ENCODE peak calls at places on chromosomes 2 and 18, in seven cellular contexts. L is HT1080, E is AG09309, C is lower lobe of right lung, P is NCI-H1092, X is T-helper 9 cell, J is fibroblast of the aortic adventitia. F is an unnamed sample.
A peak's percentile ranks its signal among the peaks of the same experiment; 100 is the strongest.

GRCh38 chr2:10079931-10080535 is at the start of gene CYS1:
- DNase-seq in E (no peak), L (no peak), J (no peak), P (no peak), C (no peak), X (no peak), F (no peak)

GRCh38 chr2:233062447-233062842 is 2.3 kb downstream of the INPP5D start:
- DNase-seq in E (no peak), C (no peak), L (no peak), X (no peak), P (no peak), J (no peak), F (no peak)

GRCh38 chr2:36459725-36460137 is 104.2 kb downstream of the CRIM1 start:
- DNase-seq in C (no peak), J (peak; percentile 59), X (no peak), L (peak; percentile 72), P (peak; percentile 0), E (no peak), F (peak; percentile 29)

GRCh38 chr2:28448738-28449100 is 47.1 kb upstream of the PLB1 start:
- DNase-seq in E (no peak), C (no peak), J (no peak), X (no peak), L (no peak), P (no peak), F (no peak)

GRCh38 chr2:170206246-170206645 is 28.3 kb downstream of the MYO3B start:
- DNase-seq in X (no peak), J (no peak), L (no peak), E (no peak), P (no peak), C (no peak), F (no peak)

GRCh38 chr18:33372442-33372841 is 68.1 kb downstream of the CCDC178 start:
- DNase-seq in C (no peak), E (no peak), L (peak; percentile 3), P (no peak), J (no peak), X (no peak), F (no peak)

GRCh38 chr2:29865512-29865911 is 55.9 kb downstream of the ALK start:
- DNase-seq in J (no peak), X (no peak), P (no peak), E (no peak), C (no peak), L (no peak), F (no peak)

GRCh38 chr18:48798334-48799197 is 152.2 kb downstream of the SMAD7 start:
- DNase-seq in L (no peak), J (no peak), E (no peak), P (no peak), C (peak; percentile 20), X (no peak), F (no peak)

GRCh38 chr2:84970956-84971798 is at the start of gene KCMF1:
- DNase-seq in J (peak; percentile 50), L (peak; percentile 42), P (peak; percentile 20), C (peak; percentile 83), X (peak; percentile 62), E (no peak), F (peak; percentile 78)

GRCh38 chr2:239263937-239264837 is 136.6 kb downstream of the HDAC4 start:
- DNase-seq in P (no peak), C (no peak), E (no peak), L (no peak), J (peak; percentile 74), X (no peak), F (no peak)

GRCh38 chr18:62637807-62638687 is 77.3 kb upstream of the PHLPP1 start:
- DNase-seq in E (no peak), X (peak; percentile 17), J (no peak), P (no peak), C (no peak), L (peak; percentile 24), F (no peak)

GRCh38 chr2:47177042-47177565 is 22.0 kb upstream of the STPG4 start:
- DNase-seq in J (no peak), P (no peak), L (no peak), X (no peak), E (no peak), C (no peak), F (no peak)

GRCh38 chr2:44945676-44946427 is 4.3 kb downstream of the SIX3 start:
- DNase-seq in X (no peak), J (no peak), C (no peak), P (no peak), E (no peak), L (no peak), F (no peak)

GRCh38 chr2:26000561-26001211 is 18.4 kb upstream of the KIF3C start:
- DNase-seq in L (peak; percentile 38), J (no peak), X (no peak), P (no peak), C (peak; percentile 80), E (no peak), F (no peak)

GRCh38 chr2:215831296-215831913 is 181.9 kb downstream of the MREG start:
- DNase-seq in L (no peak), X (no peak), J (peak; percentile 96), P (no peak), C (peak; percentile 64), E (no peak), F (peak; percentile 32)

GRCh38 chr2:65299246-65299645 is 71.6 kb downstream of the ACTR2 start:
- DNase-seq in P (no peak), X (no peak), E (no peak), C (no peak), L (peak; percentile 58), J (peak; percentile 27), F (no peak)

GRCh38 chr2:198374375-198375072 is 570.1 kb downstream of the PLCL1 start:
- DNase-seq in X (no peak), C (no peak), J (peak; percentile 70), L (peak; percentile 48), P (peak; percentile 33), E (peak; percentile 59), F (peak; percentile 74)

F was measured in Ammon's horn.